ENCODE peak calls at places on chromosomes 1 and 21, in eight cellular contexts. N is CD4-positive, alpha-beta memory T cell; I is right lobe of liver; R is fibroblast of lung; G is lower lobe of right lung; T is tibial artery; E is upper lobe of right lung; W is heart right ventricle. V is an unnamed sample. For H3K4me1, the result is how much of the 10 kb centered on the place peaks cover.

GRCh38 chr1:212669102-212669501 is 30.5 kb downstream of the BATF3 start:
- DNase-seq in E (no peak), N (no peak), G (no peak), T (no peak), R (peak), W (no peak), I (no peak), V (no peak)

GRCh38 chr1:29557066-29557465 is 320.7 kb downstream of the PTPRU start:
- DNase-seq in E (peak), I (no peak), T (no peak), W (no peak), R (no peak), G (no peak), N (no peak), V (no peak)

GRCh38 chr1:114466334-114467014 is 44.5 kb downstream of the TRIM33 start:
- DNase-seq in N (no peak), T (no peak), I (no peak), E (no peak), W (no peak), R (no peak), G (no peak), V (no peak)

GRCh38 chr1:226575436-226576390 is 27.1 kb downstream of the STUM start:
- DNase-seq in E (peak), N (no peak), G (no peak), W (peak), I (no peak), R (no peak), T (no peak), V (no peak)

GRCh38 chr21:41451753-41452676 is 26.0 kb downstream of the MX1 start:
- DNase-seq in R (no peak), W (no peak), N (no peak), T (no peak), G (no peak), I (peak), E (no peak), V (no peak)

GRCh38 chr1:11804666-11805453 is 904 bp downstream of the MTHFR start:
- DNase-seq in R (peak), G (peak), W (no peak), I (no peak), N (peak), T (peak), E (peak), V (no peak)

GRCh38 chr1:166164995-166165660 is 1.7 kb downstream of the FAM78B start:
- DNase-seq in I (peak), N (no peak), E (peak), G (peak), T (peak), R (peak), W (peak), V (no peak)

GRCh38 chr1:113868387-113869083 is 3.0 kb downstream of the PTPN22 start:
- DNase-seq in T (no peak), W (no peak), E (no peak), N (no peak), I (no peak), G (no peak), R (no peak), V (no peak)

GRCh38 chr1:31588751-31589515 is 12.6 kb downstream of the TINAGL1 start:
- DNase-seq in T (no peak), G (peak), W (peak), I (no peak), E (peak), N (no peak), R (no peak), V (no peak)

GRCh38 chr1:207454046-207454964 is at the start of gene CR2:
- DNase-seq in W (peak), R (no peak), N (peak), E (peak), G (peak), I (peak), T (peak), V (peak)

GRCh38 chr1:182446033-182446669 is 3.8 kb upstream of the RGSL1 start:
- DNase-seq in R (peak), E (no peak), T (no peak), I (no peak), W (no peak), G (no peak), N (no peak), V (peak)

GRCh38 chr1:17791055-17791390 is 35.9 kb downstream of the ACTL8 start:
- DNase-seq in T (no peak), N (no peak), I (no peak), G (no peak), W (no peak), R (no peak), E (no peak), V (no peak)

GRCh38 chr1:210792703-210793102 is 341.2 kb downstream of the KCNH1 start:
- DNase-seq in N (no peak), G (no peak), R (peak), W (no peak), E (no peak), T (no peak), I (no peak), V (no peak)

GRCh38 chr21:38351961-38352521 is 95.2 kb downstream of the KCNJ15 start:
- DNase-seq in T (no peak), W (no peak), N (no peak), E (no peak), R (peak), G (no peak), I (no peak), V (no peak)

GRCh38 chr1:246647113-246647512 is 77.1 kb upstream of the SCCPDH start:
- DNase-seq in G (no peak), T (peak), E (no peak), R (peak), W (peak), I (no peak), N (no peak), V (peak)

GRCh38 chr1:202642619-202643291 is 67.5 kb downstream of the SYT2 start:
- DNase-seq in R (no peak), E (no peak), N (no peak), G (no peak), I (no peak), T (no peak), W (no peak), V (no peak)

GRCh38 chr1:40936878-40937484 is 42.5 kb upstream of the CTPS1 start:
- DNase-seq in T (no peak), I (no peak), G (no peak), N (no peak), E (no peak), W (no peak), R (peak), V (no peak)

GRCh38 chr1:145977016-145977415 is 12.5 kb downstream of the POLR3GL start:
- DNase-seq in N (no peak), W (no peak), I (no peak), E (no peak), G (no peak), R (no peak), T (no peak), V (no peak)
- H3K4me1 ChIP-seq in N (half or more), W (under half), I (under half), E (under half), G (half or more), R (under half), T (under half), V (under half)

GRCh38 chr1:154966111-154966510 is 4.4 kb downstream of the SHC1 start:
- DNase-seq in W (no peak), T (no peak), I (no peak), R (no peak), N (peak), G (no peak), E (no peak), V (no peak)
- H3K4me1 ChIP-seq in W (under half), T (under half), I (under half), R (under half), N (under half), G (half or more), E (under half), V (under half)

DNA sequence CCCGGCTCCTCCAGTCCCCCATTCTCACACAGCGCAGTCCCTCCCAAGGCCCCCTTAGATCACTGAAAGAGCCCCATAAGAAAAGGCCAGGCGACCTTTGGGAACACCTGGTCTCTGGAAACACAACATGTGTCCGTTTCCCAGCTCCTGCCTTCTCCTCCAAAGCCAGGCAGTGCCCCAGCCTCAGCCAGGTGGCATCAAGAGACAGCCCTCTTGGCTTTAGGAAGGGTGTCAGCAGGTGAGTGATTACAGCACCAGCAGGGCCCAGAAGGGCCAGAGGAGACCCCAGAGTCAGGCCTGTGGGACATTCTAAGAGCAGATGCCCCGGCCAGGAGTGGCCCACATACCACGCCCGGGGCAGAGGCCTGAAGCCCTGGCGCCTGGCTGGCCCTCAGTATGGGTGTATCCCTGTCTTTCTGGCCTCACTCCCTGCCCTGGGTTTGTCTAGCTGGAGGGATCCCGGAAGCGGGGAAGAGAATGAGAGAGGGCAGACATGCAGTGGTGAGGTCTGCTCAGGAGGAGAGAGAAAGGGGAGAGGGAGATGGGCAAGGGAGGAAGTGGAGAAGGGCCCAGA is 109.2 kb downstream of the CASZ1 start:
- DNase-seq in G (no peak), E (no peak), T (no peak), I (peak), N (no peak), W (no peak), R (no peak), V (no peak)
- H3K4me1 ChIP-seq in G (half or more), E (half or more), T (half or more), I (under half), N (under half), W (half or more), R (under half), V (under half)

DNA sequence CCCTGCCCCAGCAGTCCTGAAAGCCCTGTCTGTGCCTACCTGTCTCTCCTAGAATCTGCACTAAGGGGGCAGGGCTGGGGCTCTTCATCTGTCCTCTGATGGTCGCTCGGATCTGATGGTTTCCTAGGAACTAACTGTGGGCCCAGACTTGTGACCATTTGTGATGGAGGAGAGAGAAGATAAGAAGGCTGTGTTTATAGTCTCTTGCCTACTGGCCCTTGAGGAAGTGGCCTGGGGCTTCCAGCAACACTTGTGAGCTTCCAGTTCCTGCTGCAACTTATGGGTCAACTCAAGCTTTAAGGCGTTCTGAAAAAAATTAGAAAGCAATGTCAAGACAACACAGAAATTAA is 53.2 kb upstream of the SYNC start:
- DNase-seq in W (no peak), R (no peak), G (no peak), T (no peak), N (no peak), I (no peak), E (no peak), V (no peak)
- H3K4me1 ChIP-seq in W (under half), R (under half), G (under half), T (under half), N (under half), I (under half), E (under half), V (under half)

DNA sequence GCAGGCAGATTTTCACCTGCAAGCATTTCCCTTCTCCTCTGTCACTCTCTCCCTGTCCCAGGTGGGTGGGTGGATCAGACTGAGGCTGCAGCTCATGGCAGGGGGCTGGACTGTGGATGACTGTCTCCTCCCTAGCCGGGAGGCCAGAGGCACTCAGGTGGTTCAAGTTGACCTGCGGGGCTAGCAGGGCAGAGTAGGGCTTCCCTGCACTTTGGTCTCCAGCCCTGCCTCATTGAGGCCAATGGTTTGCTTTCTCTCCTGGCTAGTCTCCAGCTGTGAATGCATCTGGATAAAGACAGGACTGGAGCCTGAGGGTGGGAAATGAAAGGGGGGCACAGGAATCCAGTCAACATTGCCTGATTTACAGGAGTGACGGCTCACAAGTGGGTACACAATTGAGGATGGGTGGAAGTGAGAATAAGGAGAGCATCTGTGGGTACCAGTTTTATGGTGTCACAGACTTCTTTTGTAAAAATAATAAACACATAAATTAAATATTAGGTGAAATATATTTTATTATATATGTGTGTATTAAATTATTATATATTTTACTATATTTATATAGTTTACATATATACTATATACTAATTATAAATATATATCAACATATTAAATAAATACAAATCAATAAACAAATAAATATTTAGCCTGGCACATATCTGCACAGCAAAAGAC is 25.6 kb downstream of the RUNX1 start:
- DNase-seq in N (no peak), I (no peak), T (no peak), R (no peak), W (no peak), E (no peak), G (no peak), V (no peak)
- H3K4me1 ChIP-seq in N (half or more), I (under half), T (under half), R (under half), W (under half), E (under half), G (under half), V (under half)

DNA sequence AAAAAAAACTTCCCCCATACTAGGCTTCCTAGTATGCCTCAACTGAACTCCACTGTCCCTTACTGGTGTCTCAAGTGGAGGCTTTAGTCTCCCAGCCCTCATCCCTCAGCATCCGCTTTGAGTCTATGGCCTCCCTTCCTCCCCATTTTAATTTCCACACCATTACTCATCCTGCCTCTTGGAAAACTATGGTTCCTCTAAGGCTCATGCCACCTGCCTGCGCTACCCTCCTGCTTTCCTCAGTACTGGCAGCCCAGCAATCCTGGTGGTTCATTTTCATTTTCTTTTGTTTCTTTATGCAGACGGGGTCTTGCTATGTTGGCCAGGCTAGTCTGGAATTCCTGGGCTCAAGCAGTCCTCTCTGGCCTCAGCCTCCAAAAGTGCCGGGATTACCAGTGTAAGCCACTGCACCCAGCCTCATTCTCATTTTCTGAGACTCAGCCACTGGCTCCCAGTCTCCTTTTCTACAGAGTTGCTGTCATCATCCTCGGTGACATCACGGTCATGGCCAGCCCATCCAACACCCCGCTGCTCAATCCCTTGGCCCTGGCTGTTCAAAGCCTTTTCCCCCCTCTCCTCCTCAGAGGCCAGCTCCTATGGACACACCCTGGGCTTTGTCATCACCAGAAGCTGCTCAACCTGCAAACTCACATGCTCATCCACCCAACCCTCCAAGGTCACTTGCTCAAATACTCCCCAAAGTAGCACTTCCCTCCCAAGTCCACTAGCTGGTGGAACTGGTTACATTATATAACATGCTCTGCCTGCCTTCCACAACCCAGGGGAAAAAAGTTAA is 2.3 kb upstream of the PMVK start:
- DNase-seq in W (no peak), G (no peak), E (no peak), T (no peak), R (no peak), N (no peak), I (peak), V (no peak)
- H3K4me1 ChIP-seq in W (under half), G (under half), E (under half), T (under half), R (under half), N (half or more), I (under half), V (under half)

GRCh38 chr1:53120659-53121058 is 21.8 kb downstream of the SLC1A7 start:
- DNase-seq in E (no peak), R (no peak), I (no peak), W (no peak), N (no peak), T (no peak), G (no peak), V (no peak)
- H3K4me1 ChIP-seq in E (under half), R (under half), I (under half), W (under half), N (under half), T (half or more), G (under half), V (under half)

V was measured in iPS DF 6.9.